ENCODE peak calls at places on chromosomes 7 and 10, in six cellular contexts. D, A, W, Y, V and H are unnamed samples.

GRCh38 chr10:82150123-82150900 is 275.3 kb downstream of the NRG3 start:
- DNase-seq in D (no peak), A (peak; percentile 79), W (peak; percentile 95), Y (peak; percentile 74), V (no peak), H (peak; percentile 46)

GRCh38 chr7:104156842-104157277 is 51.0 kb downstream of the ORC5 start:
- DNase-seq in D (no peak), A (no peak), W (no peak), Y (peak; percentile 39), V (no peak), H (no peak)

GRCh38 chr7:13932131-13932530 is 57.3 kb downstream of the ETV1 start:
- DNase-seq in D (no peak), A (no peak), W (no peak), Y (no peak), V (no peak), H (no peak)

GRCh38 chr10:5983813-5984212 is 6.5 kb upstream of the IL15RA start:
- DNase-seq in D (no peak), A (no peak), W (no peak), Y (no peak), V (no peak), H (no peak)

GRCh38 chr10:124717911-124718734 is 26.1 kb downstream of the FAM53B start:
- DNase-seq in D (no peak), A (no peak), W (no peak), Y (no peak), V (peak; percentile 64), H (no peak)

GRCh38 chr10:74151057-74151878 is at the start of gene ADK:
- DNase-seq in D (peak; percentile 100), A (peak; percentile 100), W (peak; percentile 99), Y (peak; percentile 98), V (peak; percentile 99), H (peak; percentile 96)

GRCh38 chr7:74164985-74165456 is 9.1 kb upstream of the EIF4H start:
- DNase-seq in D (peak; percentile 73), A (peak; percentile 22), W (peak; percentile 49), Y (no peak), V (no peak), H (no peak)

GRCh38 chr7:157271991-157272324 is 64.8 kb upstream of the DNAJB6 start:
- DNase-seq in D (peak; percentile 65), A (no peak), W (no peak), Y (no peak), V (no peak), H (no peak)

GRCh38 chr7:30884881-30885280 is 26.8 kb upstream of the AQP1 start:
- DNase-seq in D (no peak), A (no peak), W (no peak), Y (peak; percentile 33), V (peak; percentile 17), H (no peak)

GRCh38 chr7:7647495-7648036 is 7.0 kb downstream of the UMAD1 start:
- DNase-seq in D (no peak), A (no peak), W (no peak), Y (no peak), V (no peak), H (no peak)

GRCh38 chr7:6399351-6399750 is 48.4 kb downstream of the DAGLB start:
- DNase-seq in D (no peak), A (no peak), W (no peak), Y (no peak), V (no peak), H (no peak)

GRCh38 chr7:22488643-22489462 is 11.1 kb downstream of the STEAP1B start:
- DNase-seq in D (peak; percentile 57), A (peak; percentile 78), W (peak; percentile 82), Y (peak; percentile 82), V (peak; percentile 72), H (peak; percentile 86)

GRCh38 chr7:74429153-74429747 is 24.5 kb upstream of the GTF2IRD1 start:
- DNase-seq in D (no peak), A (no peak), W (peak; percentile 84), Y (no peak), V (no peak), H (peak; percentile 74)

GRCh38 chr7:149865437-149865836 is 8.3 kb upstream of the ATP6V0E2 start:
- DNase-seq in D (no peak), A (no peak), W (no peak), Y (peak; percentile 75), V (no peak), H (no peak)

GRCh38 chr10:114544045-114544659 is 113.9 kb downstream of the ABLIM1 start:
- DNase-seq in D (no peak), A (no peak), W (no peak), Y (peak; percentile 96), V (peak; percentile 74), H (no peak)

GRCh38 chr10:43076876-43077420 is at the start of gene RET:
- DNase-seq in D (no peak), A (peak; percentile 78), W (peak; percentile 74), Y (no peak), V (peak; percentile 52), H (no peak)

GRCh38 chr10:16612148-16612742 is 90.6 kb upstream of the C1QL3 start:
- DNase-seq in D (no peak), A (no peak), W (peak; percentile 48), Y (peak; percentile 31), V (no peak), H (peak; percentile 39)

GRCh38 chr7:73429218-73429617 is 4.4 kb upstream of the FZD9 start:
- DNase-seq in D (peak; percentile 35), A (peak; percentile 76), W (peak; percentile 81), Y (no peak), V (no peak), H (peak; percentile 33)

GRCh38 chr7:75702515-75702914 is 36.2 kb downstream of the HIP1 start:
- DNase-seq in D (no peak), A (no peak), W (no peak), Y (no peak), V (no peak), H (no peak)

GRCh38 chr7:73606801-73607691 is 17.3 kb downstream of the MLXIPL start:
- DNase-seq in D (peak; percentile 71), A (peak; percentile 88), W (peak; percentile 85), Y (peak; percentile 74), V (peak; percentile 86), H (peak; percentile 52)

GRCh38 chr7:139602143-139602722 is 78.7 kb downstream of the CLEC2L start:
- DNase-seq in D (no peak), A (no peak), W (no peak), Y (peak; percentile 57), V (peak; percentile 28), H (peak; percentile 20)

GRCh38 chr7:144854839-144855424 is 19.1 kb upstream of the TPK1 start:
- DNase-seq in D (no peak), A (no peak), W (no peak), Y (peak; percentile 22), V (no peak), H (no peak)

GRCh38 chr10:61399386-61399785 is 53.8 kb downstream of the TMEM26 start:
- DNase-seq in D (no peak), A (no peak), W (no peak), Y (no peak), V (no peak), H (no peak)

GRCh38 chr10:67618116-67618515 is 77.9 kb downstream of the CTNNA3 start:
- DNase-seq in D (no peak), A (no peak), W (no peak), Y (no peak), V (no peak), H (no peak)

GRCh38 chr7:157817433-157817832 is 480.6 kb downstream of the DNAJB6 start:
- DNase-seq in D (no peak), A (no peak), W (no peak), Y (no peak), V (no peak), H (no peak)

GRCh38 chr10:89078729-89079672 is 88.4 kb downstream of the FAS start:
- DNase-seq in D (no peak), A (no peak), W (no peak), Y (no peak), V (no peak), H (no peak)

GRCh38 chr7:72326365-72326764 is 85.8 kb downstream of the CALN1 start:
- DNase-seq in D (no peak), A (no peak), W (no peak), Y (no peak), V (no peak), H (no peak)

GRCh38 chr7:99987846-99988245 is 12.0 kb upstream of the AZGP1 start:
- DNase-seq in D (no peak), A (no peak), W (no peak), Y (no peak), V (no peak), H (no peak)

GRCh38 chr7:144032483-144032882 is 16.3 kb upstream of the OR2A5 start:
- DNase-seq in D (no peak), A (no peak), W (no peak), Y (no peak), V (no peak), H (no peak)

GRCh38 chr10:24238527-24239247 is 29.7 kb downstream of the KIAA1217 start:
- DNase-seq in D (no peak), A (no peak), W (no peak), Y (no peak), V (no peak), H (no peak)

GRCh38 chr7:7002416-7003062 is 176.5 kb upstream of the CCZ1B start:
- DNase-seq in D (no peak), A (no peak), W (peak; percentile 67), Y (no peak), V (no peak), H (peak; percentile 74)

GRCh38 chr10:96697026-96697425 is 23.3 kb downstream of the PIK3AP1 start:
- DNase-seq in D (no peak), A (no peak), W (no peak), Y (no peak), V (no peak), H (no peak)

GRCh38 chr10:62037166-62037831 is 135.8 kb downstream of the ARID5B start:
- DNase-seq in D (no peak), A (no peak), W (no peak), Y (no peak), V (no peak), H (no peak)